ENCODE peak calls at places on chromosomes 2 and 18, in four cellular contexts. J is right cardiac atrium, Q is breast epithelium, M is suprapubic skin. H is an unnamed sample. For H3K27me3 and H3K4me1, the result is how much of the 10 kb centered on the place peaks cover.

GRCh38 chr18:79525556-79526467 is 130.1 kb downstream of the NFATC1 start:
- DNase-seq in J (peak), Q (peak), M (peak), H (peak)

GRCh38 chr2:205563646-205564045 is 118.7 kb upstream of the NRP2 start:
- DNase-seq in J (no peak), Q (no peak), M (no peak), H (no peak)

GRCh38 chr2:151097930-151098329 is 163.7 kb downstream of the RBM43 start:
- DNase-seq in J (no peak), Q (no peak), M (no peak), H (no peak)

GRCh38 chr2:118112771-118113334 is 24.6 kb downstream of the INSIG2 start:
- DNase-seq in J (no peak), Q (no peak), M (no peak), H (no peak)

GRCh38 chr2:169613876-169614275 is 29.7 kb downstream of the PPIG start:
- DNase-seq in J (no peak), Q (no peak), M (no peak), H (no peak)

GRCh38 chr2:62774555-62775366 is 69.2 kb downstream of the EHBP1 start:
- DNase-seq in J (peak), Q (no peak), M (no peak), H (no peak)

GRCh38 chr2:190528521-190529001 is 6.0 kb downstream of the NEMP2 start:
- DNase-seq in J (no peak), Q (no peak), M (no peak), H (no peak)

GRCh38 chr2:217880891-217881290 is 121.9 kb downstream of the TNS1 start:
- DNase-seq in J (no peak), Q (no peak), M (no peak), H (no peak)

GRCh38 chr2:66522591-66523379 is 87.9 kb downstream of the MEIS1 start:
- DNase-seq in J (no peak), Q (no peak), M (no peak), H (no peak)

GRCh38 chr2:219612605-219613286 is 14.7 kb upstream of the SLC4A3 start:
- DNase-seq in J (no peak), Q (peak), M (no peak), H (no peak)

GRCh38 chr2:162090109-162090508 is 16.1 kb upstream of the DPP4 start:
- DNase-seq in J (no peak), Q (no peak), M (no peak), H (no peak)

DNA sequence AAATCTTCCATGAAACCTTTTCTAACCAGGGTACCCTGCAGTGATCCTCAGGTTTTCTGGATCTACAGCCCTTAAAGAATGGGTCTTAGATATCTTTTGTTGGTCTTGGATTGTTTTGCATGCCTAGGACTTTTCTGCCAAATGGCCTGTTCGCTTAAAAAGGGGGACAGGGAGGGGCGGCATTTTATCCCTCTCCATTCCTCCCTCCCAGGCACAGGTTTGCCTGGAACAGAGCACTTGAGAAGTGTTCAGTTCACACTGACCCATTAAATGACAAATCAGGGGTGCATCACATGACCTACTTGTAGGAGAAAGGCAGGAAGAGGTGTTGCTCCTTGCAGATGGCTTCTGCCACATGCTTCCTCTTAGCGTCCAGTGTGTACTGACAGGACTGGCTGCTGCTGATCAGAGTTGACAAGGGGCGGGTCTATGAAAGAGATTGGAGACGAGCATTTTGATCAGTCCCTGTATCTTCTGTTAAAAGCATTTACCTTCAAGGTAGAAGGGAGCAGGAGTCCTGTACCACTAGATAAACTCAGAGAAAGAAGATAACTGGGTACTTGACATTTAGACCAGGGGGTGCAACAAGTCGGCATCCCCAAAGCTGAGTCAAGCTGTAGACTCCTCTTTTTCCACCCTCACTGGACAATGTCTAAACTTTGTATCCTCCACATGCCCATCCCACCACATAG is 8.4 kb downstream of the APOB start:
- DNase-seq in J (no peak), Q (no peak), M (no peak), H (no peak)
- H3K27me3 ChIP-seq in J (under half), Q (under half), M (under half), H (under half)

DNA sequence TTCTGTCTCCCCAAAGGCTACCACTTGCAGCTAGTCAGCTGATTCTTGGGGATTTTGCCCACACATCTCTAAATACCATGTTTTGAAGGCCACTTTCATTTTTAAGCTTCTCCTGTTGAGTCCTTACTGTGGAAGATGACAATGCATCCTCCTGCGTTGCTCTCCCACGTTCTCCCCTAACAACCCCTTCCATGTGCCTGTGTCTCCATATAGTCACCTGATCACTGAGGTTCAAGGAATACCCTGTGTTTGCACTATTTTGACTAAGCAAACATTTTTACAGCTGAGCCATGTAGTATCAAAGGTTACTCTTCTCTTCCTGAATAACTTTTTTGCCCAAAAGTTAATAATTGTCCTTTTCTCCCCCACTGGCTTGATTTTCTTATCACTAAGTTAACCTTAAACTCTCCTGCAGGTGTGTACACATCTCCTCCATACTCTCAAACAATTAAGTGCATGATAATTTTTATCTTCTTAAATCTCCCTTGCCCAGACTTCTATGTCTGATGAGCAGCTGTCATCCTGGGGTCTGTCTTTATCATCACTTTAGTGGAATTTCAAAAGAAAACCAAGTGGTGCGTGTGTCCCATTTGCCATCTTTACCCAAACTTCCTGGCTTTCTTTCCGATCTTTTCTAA is 85.3 kb upstream of the SPATS2L start:
- DNase-seq in J (no peak), Q (no peak), M (no peak), H (no peak)
- H3K4me1 ChIP-seq in J (under half), Q (under half), M (under half), H (under half)

GRCh38 chr2:203209538-203209937 is 29.3 kb upstream of the CYP20A1 start:
- DNase-seq in J (no peak), Q (no peak), M (no peak), H (no peak)
- H3K27ac ChIP-seq in J (no peak), Q (no peak), M (no peak), H (no peak)

GRCh38 chr2:71466301-71467179 is 13.2 kb downstream of the DYSF start:
- DNase-seq in J (peak), Q (no peak), M (no peak), H (no peak)

GRCh38 chr2:71465961-71466300 is 12.6 kb downstream of the DYSF start:
- DNase-seq in J (no peak), Q (no peak), M (no peak), H (no peak)

GRCh38 chr2:71467180-71467815 is 13.9 kb downstream of the DYSF start:
- DNase-seq in J (no peak), Q (no peak), M (no peak), H (no peak)

GRCh38 chr2:71469403-71470398 is 16.3 kb downstream of the DYSF start:
- DNase-seq in J (no peak), Q (no peak), M (no peak), H (no peak)

DNA sequence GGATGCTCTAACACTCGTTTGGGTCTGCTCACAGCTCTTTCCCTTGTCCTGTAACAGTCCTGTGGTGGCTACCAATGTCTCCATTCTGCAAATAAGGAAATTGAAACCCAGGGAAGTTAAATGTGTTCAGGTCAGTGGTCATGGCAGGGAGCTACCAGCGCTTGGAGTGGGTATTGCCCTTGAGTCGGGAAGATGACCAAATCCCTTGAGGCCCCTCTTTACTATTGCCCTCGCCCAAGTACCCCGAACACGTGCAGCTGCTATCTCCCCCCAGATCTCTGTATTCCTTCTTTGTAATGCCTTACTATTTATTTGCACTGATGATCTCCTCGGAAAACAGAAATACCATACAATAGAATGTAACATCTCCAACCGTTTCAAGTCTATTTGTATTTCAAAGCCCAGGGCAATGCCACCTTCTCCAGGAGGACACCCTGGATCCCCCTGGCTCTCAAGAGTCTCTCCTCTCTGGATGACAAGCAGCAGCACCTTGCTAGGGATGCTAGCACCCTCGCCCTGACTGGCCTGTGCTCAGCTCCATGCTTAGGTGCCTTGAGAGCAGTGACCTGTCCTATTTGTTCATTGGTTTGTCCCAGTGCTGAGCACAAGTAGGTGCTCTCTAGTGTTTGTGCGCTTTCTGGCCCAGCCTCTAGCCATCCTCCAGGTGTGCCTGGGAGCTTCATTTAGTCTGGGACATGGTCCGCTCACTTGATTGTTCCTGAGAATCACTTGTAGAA is 15.1 kb downstream of the DYSF start:
- DNase-seq in J (no peak), Q (no peak), M (no peak), H (no peak)
- H3K27me3 ChIP-seq in J (under half), Q (under half), M (half or more), H (under half)

DNA sequence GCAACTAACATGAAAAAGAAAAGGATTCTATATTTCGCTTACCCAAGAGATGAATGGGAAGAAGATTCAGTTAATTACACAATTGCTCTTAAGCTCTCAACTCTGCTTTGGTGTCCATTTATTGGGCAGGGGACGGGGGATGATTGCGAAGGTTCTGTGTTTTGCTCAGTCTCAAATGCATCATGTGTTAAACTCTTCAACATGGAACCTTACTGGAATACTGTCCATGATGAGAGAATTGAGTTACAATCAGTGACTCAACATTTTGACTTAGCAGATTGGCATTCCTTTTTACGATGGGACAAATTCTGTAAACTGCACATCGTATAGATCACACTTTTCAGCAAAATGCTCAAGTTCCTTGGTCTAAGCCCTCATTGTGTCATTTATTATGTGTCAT is 135.6 kb downstream of the RBMS1 start:
- DNase-seq in J (no peak), Q (no peak), M (no peak), H (no peak)
- H3K4me1 ChIP-seq in J (under half), Q (under half), M (under half), H (under half)

GRCh38 chr18:55478301-55478660 is 109.7 kb downstream of the TCF4 start:
- DNase-seq in J (no peak), Q (no peak), M (no peak), H (no peak)
- H3K27ac ChIP-seq in J (peak), Q (peak), M (peak), H (no peak)

DNA sequence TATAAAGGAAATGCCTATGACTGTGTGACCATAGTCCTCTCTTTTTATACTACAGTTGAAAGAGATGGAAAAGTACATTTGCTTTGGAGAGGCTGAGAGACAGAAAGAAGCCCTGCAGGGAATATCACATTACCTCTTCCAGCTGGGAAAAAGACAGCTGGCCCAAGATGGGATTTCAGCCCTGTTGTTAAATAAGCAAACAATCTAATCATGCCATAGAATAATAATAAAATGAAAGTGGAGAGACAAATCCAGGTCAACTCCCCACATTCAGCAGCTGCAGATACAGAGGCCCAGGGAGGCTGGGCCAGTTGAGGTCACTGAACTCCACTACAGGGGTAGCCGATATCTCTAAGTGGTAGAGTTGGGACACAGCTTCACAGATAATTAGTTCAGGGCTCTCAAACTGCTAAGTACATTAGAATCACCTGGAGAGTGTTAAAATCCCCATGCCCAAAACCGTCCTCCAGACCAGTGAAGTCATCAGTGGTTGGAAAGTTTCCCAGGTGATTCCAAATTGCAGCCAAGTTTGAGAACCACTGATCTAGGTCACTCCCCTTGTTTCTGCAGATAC is 81.9 kb downstream of the MOGAT1 start:
- DNase-seq in J (no peak), Q (no peak), M (no peak), H (no peak)
- H3K27me3 ChIP-seq in J (under half), Q (under half), M (under half), H (under half)

DNA sequence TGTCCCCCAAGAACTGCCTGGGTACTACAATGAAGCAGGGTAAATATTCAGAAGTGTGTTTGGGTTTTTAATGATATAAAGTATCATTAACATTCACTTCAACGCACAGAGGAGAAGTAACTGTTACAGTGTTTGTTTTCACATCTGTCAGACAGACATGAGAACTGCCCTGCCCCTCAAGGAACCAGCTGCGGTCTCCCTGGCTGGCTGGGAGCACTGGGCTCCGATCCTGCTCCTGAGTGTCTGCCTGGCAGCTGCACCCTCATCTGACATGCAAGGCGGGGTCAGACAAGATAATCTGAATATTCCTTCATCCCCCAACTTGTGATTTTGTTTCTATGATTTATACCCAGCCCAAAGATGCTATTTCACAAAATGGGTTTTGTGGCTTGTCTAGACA is 75.5 kb downstream of the MBP start:
- DNase-seq in J (no peak), Q (no peak), M (no peak), H (no peak)
- H3K4me1 ChIP-seq in J (under half), Q (under half), M (under half), H (under half)

DNA sequence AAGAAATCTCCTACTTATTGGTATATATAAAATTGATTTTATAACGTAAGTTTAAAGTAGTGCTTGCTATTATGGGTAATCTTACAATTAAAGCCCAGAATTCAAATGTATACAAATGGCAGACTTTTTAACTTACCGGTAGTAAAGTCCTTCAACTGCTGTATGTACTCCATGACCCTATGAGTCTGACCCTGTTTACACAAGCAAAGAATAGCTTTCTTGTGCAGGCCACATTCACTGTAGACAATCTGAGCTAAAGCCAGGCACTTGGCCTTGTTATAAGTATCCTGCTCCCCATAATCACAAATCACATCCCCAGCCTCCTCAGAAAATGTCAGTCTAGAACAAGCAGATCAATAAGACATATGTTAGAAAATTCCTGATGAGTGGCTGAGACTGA is 51.7 kb downstream of the CLHC1 start:
- DNase-seq in J (no peak), Q (no peak), M (no peak), H (no peak)
- H3K27ac ChIP-seq in J (no peak), Q (no peak), M (no peak), H (no peak)